ENCODE peak calls at places on chromosomes 4 and X, in four cellular contexts. One of them, this sample, is unnamed.
A peak's percentile ranks its signal among the peaks of the same experiment; 100 is the strongest.

GRCh38 chr4:183571350-183572076 is 66.7 kb downstream of the ING2 start:
- DNase-seq in GM23338: peak; percentile 37
- DNase-seq in upper lobe of left lung: no peak
- DNase-seq in HepG2: peak; percentile 72
- DNase-seq in this sample: no peak

GRCh38 chr4:100106982-100107381 is 83.3 kb downstream of the DDIT4L start:
- DNase-seq in HepG2: no peak
- DNase-seq in GM23338: no peak
- DNase-seq in upper lobe of left lung: no peak
- DNase-seq in this sample: no peak

GRCh38 chrX:48045410-48046311 is 25.8 kb downstream of the ZNF630 start:
- DNase-seq in GM23338: no peak
- DNase-seq in HepG2: peak; percentile 7
- DNase-seq in upper lobe of left lung: no peak
- DNase-seq in this sample: no peak

GRCh38 chr4:32340591-32340990 is 1620.4 kb downstream of the PCDH7 start:
- DNase-seq in HepG2: no peak
- DNase-seq in upper lobe of left lung: no peak
- DNase-seq in GM23338: peak; percentile 17
- DNase-seq in this sample: no peak

GRCh38 chrX:13821740-13822139 is 4.8 kb upstream of the GPM6B start:
- DNase-seq in upper lobe of left lung: no peak
- DNase-seq in GM23338: no peak
- DNase-seq in HepG2: no peak
- DNase-seq in this sample: no peak

GRCh38 chr4:168585168-168586091 is 88.6 kb downstream of the PALLD start:
- DNase-seq in upper lobe of left lung: no peak
- DNase-seq in GM23338: peak; percentile 94
- DNase-seq in HepG2: peak; percentile 20
- DNase-seq in this sample: no peak

GRCh38 chrX:153214934-153215333 is 35.9 kb downstream of the MAGEA1 start:
- DNase-seq in HepG2: no peak
- DNase-seq in GM23338: no peak
- DNase-seq in upper lobe of left lung: no peak
- DNase-seq in this sample: no peak

GRCh38 chr4:48664938-48665337 is 115.1 kb downstream of the FRYL start:
- DNase-seq in GM23338: no peak
- DNase-seq in upper lobe of left lung: no peak
- DNase-seq in HepG2: no peak
- DNase-seq in this sample: no peak

GRCh38 chrX:45267007-45267406 is 66.3 kb upstream of the DIPK2B start:
- DNase-seq in HepG2: no peak
- DNase-seq in upper lobe of left lung: no peak
- DNase-seq in GM23338: no peak
- DNase-seq in this sample: no peak

GRCh38 chr4:174120446-174121142 is 162.9 kb downstream of the FBXO8 start:
- DNase-seq in HepG2: peak; percentile 62
- DNase-seq in upper lobe of left lung: peak; percentile 75
- DNase-seq in GM23338: peak; percentile 75
- DNase-seq in this sample: no peak

GRCh38 chr4:122602277-122603142 is 18.4 kb downstream of the IL21 start:
- DNase-seq in GM23338: peak; percentile 73
- DNase-seq in HepG2: peak; percentile 36
- DNase-seq in upper lobe of left lung: no peak
- DNase-seq in this sample: no peak

GRCh38 chr4:165915215-165915614 is 42.2 kb downstream of the TLL1 start:
- DNase-seq in upper lobe of left lung: no peak
- DNase-seq in GM23338: no peak
- DNase-seq in HepG2: no peak
- DNase-seq in this sample: no peak

GRCh38 chrX:67720344-67720743 is 176.5 kb downstream of the AR start:
- DNase-seq in GM23338: no peak
- DNase-seq in HepG2: no peak
- DNase-seq in upper lobe of left lung: no peak
- DNase-seq in this sample: no peak

GRCh38 chrX:19512359-19512758 is 2.9 kb downstream of the MAP3K15 start:
- DNase-seq in HepG2: no peak
- DNase-seq in GM23338: no peak
- DNase-seq in upper lobe of left lung: no peak
- DNase-seq in this sample: no peak

GRCh38 chrX:10783451-10783995 is 163.1 kb upstream of the MID1 start:
- DNase-seq in upper lobe of left lung: no peak
- DNase-seq in GM23338: no peak
- DNase-seq in HepG2: no peak
- DNase-seq in this sample: no peak

GRCh38 chr4:138555584-138555983 is 313.4 kb upstream of the SLC7A11 start:
- DNase-seq in upper lobe of left lung: no peak
- DNase-seq in GM23338: peak; percentile 68
- DNase-seq in HepG2: peak; percentile 45
- DNase-seq in this sample: no peak

GRCh38 chr4:80171656-80172055 is 25.6 kb upstream of the PRDM8 start:
- DNase-seq in GM23338: no peak
- DNase-seq in upper lobe of left lung: no peak
- DNase-seq in HepG2: no peak
- DNase-seq in this sample: no peak

GRCh38 chr4:69936566-69936965 is 5.7 kb downstream of the CSN1S1 start:
- DNase-seq in upper lobe of left lung: no peak
- DNase-seq in HepG2: no peak
- DNase-seq in GM23338: no peak
- DNase-seq in this sample: no peak

GRCh38 chrX:55715847-55716246 is 1.7 kb upstream of the RRAGB start:
- DNase-seq in HepG2: peak; percentile 10
- DNase-seq in upper lobe of left lung: no peak
- DNase-seq in GM23338: peak; percentile 48
- DNase-seq in this sample: no peak

GRCh38 chrX:136708348-136708747 is 60.4 kb downstream of the CD40LG start:
- DNase-seq in upper lobe of left lung: no peak
- DNase-seq in GM23338: no peak
- DNase-seq in HepG2: no peak
- DNase-seq in this sample: no peak

GRCh38 chr4:151489462-151490203 is 80.7 kb downstream of the FHIP1A start:
- DNase-seq in GM23338: peak; percentile 83
- DNase-seq in HepG2: peak; percentile 12
- DNase-seq in upper lobe of left lung: peak; percentile 7
- DNase-seq in this sample: no peak

GRCh38 chr4:24236532-24236931 is 346.7 kb upstream of the PPARGC1A start:
- DNase-seq in HepG2: no peak
- DNase-seq in upper lobe of left lung: no peak
- DNase-seq in GM23338: no peak
- DNase-seq in this sample: no peak

GRCh38 chr4:150139297-150139696 is 61.1 kb downstream of the DCLK2 start:
- DNase-seq in HepG2: no peak
- DNase-seq in upper lobe of left lung: no peak
- DNase-seq in GM23338: no peak
- DNase-seq in this sample: no peak

GRCh38 chr4:2363056-2363719 is 55.3 kb downstream of the ZFYVE28 start:
- DNase-seq in upper lobe of left lung: no peak
- DNase-seq in HepG2: peak; percentile 36
- DNase-seq in GM23338: no peak
- DNase-seq in this sample: no peak

GRCh38 chr4:151117371-151117962 is 18.0 kb downstream of the RPS3A start:
- DNase-seq in upper lobe of left lung: no peak
- DNase-seq in GM23338: peak; percentile 88
- DNase-seq in HepG2: peak; percentile 78
- DNase-seq in this sample: no peak

GRCh38 chr4:142565771-142566170 is 280.3 kb downstream of the INPP4B start:
- DNase-seq in GM23338: no peak
- DNase-seq in HepG2: no peak
- DNase-seq in upper lobe of left lung: no peak
- DNase-seq in this sample: no peak

GRCh38 chrX:103879339-103879738 is 47.3 kb upstream of the RAB9B start:
- DNase-seq in HepG2: no peak
- DNase-seq in GM23338: no peak
- DNase-seq in upper lobe of left lung: no peak
- DNase-seq in this sample: no peak

GRCh38 chr4:76782837-76783236 is 115.1 kb downstream of the SOWAHB start:
- DNase-seq in upper lobe of left lung: no peak
- DNase-seq in GM23338: peak; percentile 70
- DNase-seq in HepG2: no peak
- DNase-seq in this sample: no peak

GRCh38 chrX:43481601-43482000 is 174.5 kb upstream of the MAOA start:
- DNase-seq in upper lobe of left lung: no peak
- DNase-seq in HepG2: no peak
- DNase-seq in GM23338: no peak
- DNase-seq in this sample: no peak

GRCh38 chrX:107674480-107675364 is 46.4 kb downstream of the PRPS1 start:
- DNase-seq in upper lobe of left lung: no peak
- DNase-seq in HepG2: no peak
- DNase-seq in GM23338: no peak
- DNase-seq in this sample: no peak
- TF ChIP-seq POLR2AphosphoS5 in upper lobe of left lung: peak; percentile 47
- TF ChIP-seq POLR2AphosphoS5 in HepG2: no peak
- TF ChIP-seq POLR2AphosphoS5 in GM23338: no peak
- TF ChIP-seq POLR2AphosphoS5 in this sample: no peak

GRCh38 chr4:152903658-152904057 is 32.5 kb upstream of the FHDC1 start:
- DNase-seq in GM23338: no peak
- DNase-seq in upper lobe of left lung: no peak
- DNase-seq in HepG2: peak; percentile 2
- DNase-seq in this sample: no peak
- TF ChIP-seq POLR2AphosphoS5 in GM23338: no peak
- TF ChIP-seq POLR2AphosphoS5 in upper lobe of left lung: no peak
- TF ChIP-seq POLR2AphosphoS5 in HepG2: no peak
- TF ChIP-seq POLR2AphosphoS5 in this sample: no peak

GRCh38 chrX:38216642-38217041 is 4.0 kb downstream of the SRPX start:
- DNase-seq in upper lobe of left lung: no peak
- DNase-seq in HepG2: no peak
- DNase-seq in GM23338: no peak
- DNase-seq in this sample: no peak

GRCh38 chrX:38221391-38221929 is 789 bp upstream of the SRPX start:
- DNase-seq in HepG2: no peak
- DNase-seq in GM23338: no peak
- DNase-seq in upper lobe of left lung: no peak
- DNase-seq in this sample: no peak

GRCh38 chrX:38220936-38221386 is 290 bp upstream of the SRPX start:
- DNase-seq in upper lobe of left lung: no peak
- DNase-seq in GM23338: no peak
- DNase-seq in HepG2: no peak
- DNase-seq in this sample: no peak

GRCh38 chrX:38224160-38224559 is 3.5 kb upstream of the SRPX start:
- DNase-seq in GM23338: no peak
- DNase-seq in HepG2: no peak
- DNase-seq in upper lobe of left lung: no peak
- DNase-seq in this sample: no peak

GRCh38 chrX:38220024-38220935 is at the start of gene SRPX:
- DNase-seq in HepG2: no peak
- DNase-seq in GM23338: peak; percentile 63
- DNase-seq in upper lobe of left lung: peak; percentile 75
- DNase-seq in this sample: no peak
- TF ChIP-seq POLR2AphosphoS5 in HepG2: no peak
- TF ChIP-seq POLR2AphosphoS5 in GM23338: no peak
- TF ChIP-seq POLR2AphosphoS5 in upper lobe of left lung: no peak
- TF ChIP-seq POLR2AphosphoS5 in this sample: peak; percentile 15

DNA sequence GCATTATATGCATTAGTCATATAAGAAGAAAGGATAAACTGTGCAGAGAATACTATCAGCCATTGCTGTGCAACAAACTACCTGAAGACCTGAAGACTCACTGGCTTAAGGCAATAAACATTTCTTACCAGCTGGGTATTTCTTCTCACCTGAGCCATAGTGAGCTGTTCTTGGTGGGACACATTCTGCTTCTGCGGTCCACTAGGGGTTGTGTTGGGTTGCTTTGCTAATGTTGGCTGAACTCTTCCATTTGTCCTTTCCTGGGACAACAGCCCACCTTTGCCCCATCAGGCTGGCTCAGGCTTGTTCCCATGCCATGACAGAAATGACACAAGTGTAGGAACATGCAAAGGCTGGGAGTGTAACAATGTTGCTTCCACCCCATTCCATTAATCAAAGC is 388.6 kb downstream of the PCDH7 start:
- DNase-seq in HepG2: no peak
- DNase-seq in GM23338: peak; percentile 25
- DNase-seq in upper lobe of left lung: no peak
- DNase-seq in this sample: no peak
- TF ChIP-seq POLR2AphosphoS5 in HepG2: no peak
- TF ChIP-seq POLR2AphosphoS5 in GM23338: no peak
- TF ChIP-seq POLR2AphosphoS5 in upper lobe of left lung: no peak
- TF ChIP-seq POLR2AphosphoS5 in this sample: no peak

GRCh38 chr4:26583538-26583864 is 383 bp upstream of the TBC1D19 start:
- DNase-seq in HepG2: no peak
- DNase-seq in GM23338: no peak
- DNase-seq in upper lobe of left lung: no peak
- DNase-seq in this sample: no peak
- TF ChIP-seq POLR2AphosphoS5 in HepG2: no peak
- TF ChIP-seq POLR2AphosphoS5 in GM23338: no peak
- TF ChIP-seq POLR2AphosphoS5 in upper lobe of left lung: no peak
- TF ChIP-seq POLR2AphosphoS5 in this sample: no peak

DNA sequence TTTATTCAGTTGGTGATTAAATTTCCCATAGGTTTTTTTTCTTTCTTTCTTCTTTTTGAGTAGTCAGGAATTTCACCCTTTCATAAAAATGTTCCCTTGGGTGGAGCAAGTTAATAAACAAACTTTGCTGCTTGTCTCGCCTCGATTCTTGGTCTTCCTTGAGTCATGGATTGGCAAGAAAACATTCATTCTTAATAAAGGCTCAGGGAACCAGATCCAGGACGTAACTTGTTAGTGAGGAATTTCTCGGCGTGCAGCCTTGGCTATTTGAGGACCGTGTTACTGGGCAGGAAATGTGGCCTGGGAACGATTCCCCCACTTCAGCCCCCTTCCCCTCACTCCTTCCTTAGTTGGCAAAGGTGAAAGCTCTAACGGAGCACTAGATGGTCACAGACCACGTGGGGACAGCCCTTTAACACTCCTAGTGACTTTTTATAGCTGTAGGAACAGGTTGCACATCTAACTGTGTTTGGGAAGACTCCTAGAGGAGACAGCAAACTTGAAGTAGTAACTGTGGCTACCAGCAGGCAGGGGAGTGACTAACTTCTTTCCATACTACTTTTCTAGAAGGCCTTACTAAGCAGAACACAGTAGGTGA is 106.8 kb downstream of the UCHL1 start:
- DNase-seq in upper lobe of left lung: no peak
- DNase-seq in GM23338: peak; percentile 63
- DNase-seq in HepG2: no peak
- DNase-seq in this sample: no peak
- TF ChIP-seq POLR2AphosphoS5 in upper lobe of left lung: no peak
- TF ChIP-seq POLR2AphosphoS5 in GM23338: no peak
- TF ChIP-seq POLR2AphosphoS5 in HepG2: no peak
- TF ChIP-seq POLR2AphosphoS5 in this sample: no peak

This sample was measured in vagina.